ENCODE peak calls at places on chromosomes 6 and 20, in six cellular contexts. One of them, this sample, is unnamed.

GRCh38 chr6:111746983-111747773 is 126.1 kb downstream of the FYN start:
- DNase-seq in WTC11: no peak
- DNase-seq in HFF-Myc: no peak
- DNase-seq in effector CD8-positive, alpha-beta T cell: no peak
- DNase-seq in neural crest cell: no peak
- DNase-seq in heart right ventricle: no peak
- DNase-seq in this sample: no peak

GRCh38 chr6:70222350-70222749 is 80.5 kb downstream of the COL9A1 start:
- DNase-seq in effector CD8-positive, alpha-beta T cell: no peak
- DNase-seq in neural crest cell: no peak
- DNase-seq in heart right ventricle: no peak
- DNase-seq in WTC11: no peak
- DNase-seq in HFF-Myc: no peak
- DNase-seq in this sample: no peak

GRCh38 chr6:111423960-111424846 is 58.8 kb downstream of the REV3L start:
- DNase-seq in effector CD8-positive, alpha-beta T cell: no peak
- DNase-seq in HFF-Myc: no peak
- DNase-seq in neural crest cell: no peak
- DNase-seq in heart right ventricle: no peak
- DNase-seq in WTC11: no peak
- DNase-seq in this sample: peak

GRCh38 chr20:57498425-57499400 is 26.2 kb downstream of the CTCFL start:
- DNase-seq in HFF-Myc: no peak
- DNase-seq in effector CD8-positive, alpha-beta T cell: no peak
- DNase-seq in heart right ventricle: no peak
- DNase-seq in WTC11: peak
- DNase-seq in neural crest cell: no peak
- DNase-seq in this sample: no peak

GRCh38 chr6:157895585-157895984 is 72.5 kb downstream of the SNX9 start:
- DNase-seq in HFF-Myc: no peak
- DNase-seq in heart right ventricle: no peak
- DNase-seq in WTC11: no peak
- DNase-seq in effector CD8-positive, alpha-beta T cell: no peak
- DNase-seq in neural crest cell: no peak
- DNase-seq in this sample: no peak

GRCh38 chr6:131937703-131938631 is 13.2 kb downstream of the CCN2 start:
- DNase-seq in neural crest cell: no peak
- DNase-seq in heart right ventricle: no peak
- DNase-seq in effector CD8-positive, alpha-beta T cell: no peak
- DNase-seq in WTC11: no peak
- DNase-seq in HFF-Myc: peak
- DNase-seq in this sample: no peak

GRCh38 chr20:44737116-44737515 is 8.5 kb upstream of the KCNK15 start:
- DNase-seq in WTC11: no peak
- DNase-seq in HFF-Myc: no peak
- DNase-seq in neural crest cell: no peak
- DNase-seq in heart right ventricle: no peak
- DNase-seq in effector CD8-positive, alpha-beta T cell: no peak
- DNase-seq in this sample: no peak

GRCh38 chr6:143745160-143746133 is 67.7 kb downstream of the PHACTR2 start:
- DNase-seq in heart right ventricle: no peak
- DNase-seq in neural crest cell: no peak
- DNase-seq in effector CD8-positive, alpha-beta T cell: no peak
- DNase-seq in WTC11: peak
- DNase-seq in HFF-Myc: no peak
- DNase-seq in this sample: peak

GRCh38 chr6:14709066-14709670 is 536.7 kb upstream of the JARID2 start:
- DNase-seq in WTC11: no peak
- DNase-seq in heart right ventricle: no peak
- DNase-seq in neural crest cell: no peak
- DNase-seq in effector CD8-positive, alpha-beta T cell: no peak
- DNase-seq in HFF-Myc: no peak
- DNase-seq in this sample: no peak

GRCh38 chr6:133888931-133889556 is at the start of gene TCF21:
- DNase-seq in WTC11: peak
- DNase-seq in effector CD8-positive, alpha-beta T cell: no peak
- DNase-seq in HFF-Myc: no peak
- DNase-seq in heart right ventricle: peak
- DNase-seq in neural crest cell: no peak
- DNase-seq in this sample: no peak

GRCh38 chr6:70838907-70839285 is 118.0 kb downstream of the B3GAT2 start:
- DNase-seq in effector CD8-positive, alpha-beta T cell: no peak
- DNase-seq in HFF-Myc: no peak
- DNase-seq in neural crest cell: no peak
- DNase-seq in heart right ventricle: no peak
- DNase-seq in WTC11: no peak
- DNase-seq in this sample: no peak

GRCh38 chr20:50187403-50188051 is 3.1 kb upstream of the CEBPB start:
- DNase-seq in WTC11: no peak
- DNase-seq in effector CD8-positive, alpha-beta T cell: no peak
- DNase-seq in heart right ventricle: peak
- DNase-seq in HFF-Myc: no peak
- DNase-seq in neural crest cell: no peak
- DNase-seq in this sample: peak

GRCh38 chr6:1405221-1405620 is 15.8 kb downstream of the FOXF2 start:
- DNase-seq in heart right ventricle: no peak
- DNase-seq in HFF-Myc: no peak
- DNase-seq in neural crest cell: no peak
- DNase-seq in effector CD8-positive, alpha-beta T cell: no peak
- DNase-seq in WTC11: no peak
- DNase-seq in this sample: no peak

GRCh38 chr6:149852180-149852579 is 12.0 kb downstream of the LRP11 start:
- DNase-seq in HFF-Myc: no peak
- DNase-seq in WTC11: no peak
- DNase-seq in heart right ventricle: no peak
- DNase-seq in neural crest cell: no peak
- DNase-seq in effector CD8-positive, alpha-beta T cell: no peak
- DNase-seq in this sample: no peak

GRCh38 chr20:45919536-45919933 is 7.6 kb upstream of the PLTP start:
- DNase-seq in heart right ventricle: peak
- DNase-seq in HFF-Myc: no peak
- DNase-seq in effector CD8-positive, alpha-beta T cell: no peak
- DNase-seq in neural crest cell: no peak
- DNase-seq in WTC11: no peak
- DNase-seq in this sample: no peak

GRCh38 chr6:134223761-134224445 is 94.0 kb downstream of the SGK1 start:
- DNase-seq in HFF-Myc: no peak
- DNase-seq in neural crest cell: no peak
- DNase-seq in effector CD8-positive, alpha-beta T cell: no peak
- DNase-seq in WTC11: no peak
- DNase-seq in heart right ventricle: no peak
- DNase-seq in this sample: no peak

GRCh38 chr6:167329014-167329413 is 4.1 kb downstream of the TTLL2 start:
- DNase-seq in HFF-Myc: no peak
- DNase-seq in WTC11: no peak
- DNase-seq in effector CD8-positive, alpha-beta T cell: no peak
- DNase-seq in neural crest cell: no peak
- DNase-seq in heart right ventricle: no peak
- DNase-seq in this sample: no peak

GRCh38 chr6:85354761-85355618 is 94.9 kb upstream of the NT5E start:
- DNase-seq in heart right ventricle: peak
- DNase-seq in neural crest cell: peak
- DNase-seq in effector CD8-positive, alpha-beta T cell: peak
- DNase-seq in HFF-Myc: peak
- DNase-seq in WTC11: peak
- DNase-seq in this sample: peak

GRCh38 chr6:109187399-109188114 is 92.2 kb downstream of the CEP57L1 start:
- DNase-seq in neural crest cell: peak
- DNase-seq in WTC11: peak
- DNase-seq in HFF-Myc: no peak
- DNase-seq in heart right ventricle: peak
- DNase-seq in effector CD8-positive, alpha-beta T cell: peak
- DNase-seq in this sample: peak

GRCh38 chr6:44041461-44042260 is 85.6 kb downstream of the MRPL14 start:
- DNase-seq in heart right ventricle: no peak
- DNase-seq in neural crest cell: no peak
- DNase-seq in HFF-Myc: peak
- DNase-seq in WTC11: no peak
- DNase-seq in effector CD8-positive, alpha-beta T cell: no peak
- DNase-seq in this sample: no peak

GRCh38 chr6:163731215-163732013 is 316.9 kb downstream of the QKI start:
- DNase-seq in WTC11: no peak
- DNase-seq in heart right ventricle: no peak
- DNase-seq in HFF-Myc: no peak
- DNase-seq in neural crest cell: no peak
- DNase-seq in effector CD8-positive, alpha-beta T cell: no peak
- DNase-seq in this sample: no peak

GRCh38 chr6:16305246-16305725 is 66.9 kb downstream of the GMPR start:
- DNase-seq in heart right ventricle: no peak
- DNase-seq in neural crest cell: no peak
- DNase-seq in WTC11: no peak
- DNase-seq in HFF-Myc: no peak
- DNase-seq in effector CD8-positive, alpha-beta T cell: no peak
- DNase-seq in this sample: no peak